ENCODE peak calls at places on chromosomes 6 and 20, in five cellular contexts. P is psoas muscle, K is left ventricle myocardium inferior, H is GM23338, S is NCI-H510A treated with DMSO at 0.1 percent for 48 hours. T is an unnamed sample.
A peak's percentile ranks its signal among the peaks of the same experiment; 100 is the strongest.

GRCh38 chr6:27720607-27721580 is 191.3 kb downstream of the OR2B2 start:
- DNase-seq in S (no peak), P (no peak), K (no peak), H (peak; percentile 80), T (no peak)

GRCh38 chr6:24522090-24522820 is 27.5 kb downstream of the ALDH5A1 start:
- DNase-seq in P (no peak), K (no peak), H (peak; percentile 11), S (peak; percentile 32), T (no peak)

GRCh38 chr20:3818155-3819151 is 1.9 kb upstream of the AP5S1 start:
- DNase-seq in P (peak; percentile 71), S (peak; percentile 88), K (peak; percentile 61), H (peak; percentile 89), T (peak; percentile 87)

GRCh38 chr6:4008324-4009047 is 70.5 kb downstream of the FAM217A start:
- DNase-seq in K (no peak), H (peak; percentile 35), P (no peak), S (peak; percentile 21), T (no peak)

GRCh38 chr6:74597840-74598239 is 608.0 kb downstream of the COL12A1 start:
- DNase-seq in K (no peak), H (no peak), S (no peak), P (no peak), T (no peak)

GRCh38 chr6:16700202-16700997 is 60.9 kb downstream of the ATXN1 start:
- DNase-seq in K (no peak), S (no peak), P (no peak), H (peak; percentile 41), T (no peak)

GRCh38 chr6:3392059-3392458 is 64.8 kb downstream of the SLC22A23 start:
- DNase-seq in K (no peak), H (no peak), S (no peak), P (no peak), T (no peak)

GRCh38 chr6:52745764-52746201 is 17.5 kb downstream of the GSTA2 start:
- DNase-seq in P (no peak), S (no peak), H (no peak), K (no peak), T (no peak)

GRCh38 chr6:163958646-163959045 is 544.1 kb downstream of the QKI start:
- DNase-seq in K (no peak), P (no peak), S (no peak), H (peak; percentile 38), T (no peak)

GRCh38 chr20:43827940-43828562 is 86.6 kb upstream of the TOX2 start:
- DNase-seq in P (no peak), S (no peak), K (no peak), H (no peak), T (no peak)

GRCh38 chr20:32357869-32358631 is at the start of gene ASXL1:
- DNase-seq in H (peak; percentile 100), P (peak; percentile 97), K (peak; percentile 98), S (peak; percentile 96), T (peak; percentile 98)

GRCh38 chr6:79077680-79078056 is 386 bp downstream of the PHIP start:
- DNase-seq in S (peak; percentile 53), P (no peak), H (no peak), K (no peak), T (no peak)

GRCh38 chr6:15088904-15089568 is 156.8 kb upstream of the JARID2 start:
- DNase-seq in H (no peak), P (no peak), K (no peak), S (peak; percentile 52), T (no peak)

GRCh38 chr20:17680128-17680835 is 1.8 kb downstream of the RRBP1 start:
- DNase-seq in H (peak; percentile 44), P (peak; percentile 58), K (peak; percentile 43), S (peak; percentile 50), T (peak; percentile 42)

GRCh38 chr20:25005220-25005619 is 12.7 kb upstream of the APMAP start:
- DNase-seq in S (no peak), H (no peak), K (no peak), P (no peak), T (peak; percentile 54)

T was measured in heart left ventricle.